ENCODE peak calls at places on chromosomes 16 and 17, in seven cellular contexts. One of them, this sample, is unnamed.
A peak's percentile ranks its signal among the peaks of the same experiment; 100 is the strongest.

GRCh38 chr17:5635949-5636348 is 51.6 kb upstream of the NLRP1 start:
- DNase-seq in epithelial cell of proximal tubule: no peak
- DNase-seq in progenitor cell of endocrine pancreas: no peak
- DNase-seq in CD4-positive, alpha-beta T cell: no peak
- DNase-seq in NCI-H774: no peak
- DNase-seq in iPS-NIHi11: no peak
- DNase-seq in WTC11: no peak
- DNase-seq in this sample: no peak

GRCh38 chr16:1946495-1947368 is 3.7 kb upstream of the MSRB1 start:
- DNase-seq in NCI-H774: no peak
- DNase-seq in iPS-NIHi11: no peak
- DNase-seq in WTC11: peak; percentile 44
- DNase-seq in epithelial cell of proximal tubule: no peak
- DNase-seq in progenitor cell of endocrine pancreas: no peak
- DNase-seq in CD4-positive, alpha-beta T cell: no peak
- DNase-seq in this sample: no peak

GRCh38 chr17:65990593-65990992 is 201.3 kb downstream of the CEP112 start:
- DNase-seq in iPS-NIHi11: no peak
- DNase-seq in epithelial cell of proximal tubule: no peak
- DNase-seq in CD4-positive, alpha-beta T cell: no peak
- DNase-seq in progenitor cell of endocrine pancreas: no peak
- DNase-seq in WTC11: no peak
- DNase-seq in NCI-H774: no peak
- DNase-seq in this sample: no peak

GRCh38 chr16:31072540-31073072 is 1.4 kb downstream of the ZNF668 start:
- DNase-seq in progenitor cell of endocrine pancreas: no peak
- DNase-seq in CD4-positive, alpha-beta T cell: no peak
- DNase-seq in iPS-NIHi11: no peak
- DNase-seq in WTC11: no peak
- DNase-seq in NCI-H774: no peak
- DNase-seq in epithelial cell of proximal tubule: no peak
- DNase-seq in this sample: peak; percentile 40

GRCh38 chr17:76092526-76093413 is 10.8 kb downstream of the EXOC7 start:
- DNase-seq in WTC11: no peak
- DNase-seq in progenitor cell of endocrine pancreas: no peak
- DNase-seq in NCI-H774: no peak
- DNase-seq in CD4-positive, alpha-beta T cell: no peak
- DNase-seq in iPS-NIHi11: peak; percentile 4
- DNase-seq in epithelial cell of proximal tubule: no peak
- DNase-seq in this sample: no peak

GRCh38 chr17:56367381-56367780 is 214.1 kb downstream of the ANKFN1 start:
- DNase-seq in WTC11: no peak
- DNase-seq in CD4-positive, alpha-beta T cell: no peak
- DNase-seq in NCI-H774: no peak
- DNase-seq in iPS-NIHi11: peak; percentile 11
- DNase-seq in epithelial cell of proximal tubule: no peak
- DNase-seq in progenitor cell of endocrine pancreas: no peak
- DNase-seq in this sample: no peak

GRCh38 chr17:68101992-68102758 is 66.6 kb downstream of the KPNA2 start:
- DNase-seq in progenitor cell of endocrine pancreas: no peak
- DNase-seq in CD4-positive, alpha-beta T cell: peak; percentile 35
- DNase-seq in WTC11: no peak
- DNase-seq in epithelial cell of proximal tubule: no peak
- DNase-seq in iPS-NIHi11: peak; percentile 11
- DNase-seq in NCI-H774: no peak
- DNase-seq in this sample: peak; percentile 44

GRCh38 chr16:5328546-5328945 is 231.0 kb upstream of the EEF2KMT start:
- DNase-seq in WTC11: no peak
- DNase-seq in iPS-NIHi11: peak; percentile 23
- DNase-seq in NCI-H774: no peak
- DNase-seq in CD4-positive, alpha-beta T cell: no peak
- DNase-seq in progenitor cell of endocrine pancreas: no peak
- DNase-seq in epithelial cell of proximal tubule: no peak
- DNase-seq in this sample: no peak

GRCh38 chr16:6573577-6573976 is 759.1 kb upstream of the RBFOX1 start:
- DNase-seq in iPS-NIHi11: peak; percentile 47
- DNase-seq in epithelial cell of proximal tubule: no peak
- DNase-seq in WTC11: no peak
- DNase-seq in progenitor cell of endocrine pancreas: peak; percentile 30
- DNase-seq in NCI-H774: no peak
- DNase-seq in CD4-positive, alpha-beta T cell: no peak
- DNase-seq in this sample: peak; percentile 70

GRCh38 chr16:11857161-11857560 is 5.8 kb upstream of the RSL1D1 start:
- DNase-seq in iPS-NIHi11: no peak
- DNase-seq in epithelial cell of proximal tubule: no peak
- DNase-seq in CD4-positive, alpha-beta T cell: no peak
- DNase-seq in progenitor cell of endocrine pancreas: no peak
- DNase-seq in WTC11: no peak
- DNase-seq in NCI-H774: no peak
- DNase-seq in this sample: no peak

GRCh38 chr17:59746849-59747445 is 39.5 kb downstream of the VMP1 start:
- DNase-seq in epithelial cell of proximal tubule: no peak
- DNase-seq in iPS-NIHi11: peak; percentile 26
- DNase-seq in WTC11: no peak
- DNase-seq in CD4-positive, alpha-beta T cell: no peak
- DNase-seq in progenitor cell of endocrine pancreas: no peak
- DNase-seq in NCI-H774: peak; percentile 27
- DNase-seq in this sample: peak; percentile 28

GRCh38 chr16:85916141-85916890 is 17.4 kb downstream of the IRF8 start:
- DNase-seq in epithelial cell of proximal tubule: peak; percentile 70
- DNase-seq in WTC11: no peak
- DNase-seq in NCI-H774: no peak
- DNase-seq in CD4-positive, alpha-beta T cell: no peak
- DNase-seq in iPS-NIHi11: no peak
- DNase-seq in progenitor cell of endocrine pancreas: no peak
- DNase-seq in this sample: no peak

GRCh38 chr16:83095926-83096692 is 469.3 kb downstream of the CDH13 start:
- DNase-seq in epithelial cell of proximal tubule: peak; percentile 20
- DNase-seq in WTC11: no peak
- DNase-seq in NCI-H774: no peak
- DNase-seq in progenitor cell of endocrine pancreas: no peak
- DNase-seq in CD4-positive, alpha-beta T cell: no peak
- DNase-seq in iPS-NIHi11: no peak
- DNase-seq in this sample: no peak

GRCh38 chr17:83180996-83181481 is 101.6 kb downstream of the METRNL start:
- DNase-seq in WTC11: peak; percentile 8
- DNase-seq in NCI-H774: no peak
- DNase-seq in CD4-positive, alpha-beta T cell: no peak
- DNase-seq in epithelial cell of proximal tubule: no peak
- DNase-seq in progenitor cell of endocrine pancreas: no peak
- DNase-seq in iPS-NIHi11: no peak
- DNase-seq in this sample: no peak

GRCh38 chr16:88310796-88311605 is 71.8 kb upstream of the ZNF469 start:
- DNase-seq in NCI-H774: no peak
- DNase-seq in iPS-NIHi11: no peak
- DNase-seq in epithelial cell of proximal tubule: no peak
- DNase-seq in progenitor cell of endocrine pancreas: no peak
- DNase-seq in CD4-positive, alpha-beta T cell: no peak
- DNase-seq in WTC11: no peak
- DNase-seq in this sample: no peak

GRCh38 chr17:43962479-43962878 is 8.7 kb upstream of the PYY start:
- DNase-seq in progenitor cell of endocrine pancreas: no peak
- DNase-seq in epithelial cell of proximal tubule: no peak
- DNase-seq in WTC11: no peak
- DNase-seq in NCI-H774: no peak
- DNase-seq in CD4-positive, alpha-beta T cell: no peak
- DNase-seq in iPS-NIHi11: no peak
- DNase-seq in this sample: no peak

GRCh38 chr16:66004706-66005105 is 361.8 kb upstream of the CDH5 start:
- DNase-seq in CD4-positive, alpha-beta T cell: no peak
- DNase-seq in NCI-H774: no peak
- DNase-seq in epithelial cell of proximal tubule: no peak
- DNase-seq in progenitor cell of endocrine pancreas: no peak
- DNase-seq in WTC11: no peak
- DNase-seq in iPS-NIHi11: no peak
- DNase-seq in this sample: no peak

GRCh38 chr16:67111951-67112444 is 2.3 kb downstream of the PHAF1 start:
- DNase-seq in iPS-NIHi11: no peak
- DNase-seq in epithelial cell of proximal tubule: no peak
- DNase-seq in WTC11: no peak
- DNase-seq in NCI-H774: no peak
- DNase-seq in progenitor cell of endocrine pancreas: no peak
- DNase-seq in CD4-positive, alpha-beta T cell: no peak
- DNase-seq in this sample: no peak

GRCh38 chr16:66147338-66147737 is 219.2 kb upstream of the CDH5 start:
- DNase-seq in CD4-positive, alpha-beta T cell: no peak
- DNase-seq in WTC11: no peak
- DNase-seq in iPS-NIHi11: no peak
- DNase-seq in NCI-H774: no peak
- DNase-seq in progenitor cell of endocrine pancreas: no peak
- DNase-seq in epithelial cell of proximal tubule: no peak
- DNase-seq in this sample: no peak

GRCh38 chr16:47713225-47713595 is 252.1 kb downstream of the PHKB start:
- DNase-seq in iPS-NIHi11: no peak
- DNase-seq in CD4-positive, alpha-beta T cell: no peak
- DNase-seq in progenitor cell of endocrine pancreas: no peak
- DNase-seq in WTC11: no peak
- DNase-seq in epithelial cell of proximal tubule: no peak
- DNase-seq in NCI-H774: no peak
- DNase-seq in this sample: no peak

GRCh38 chr16:85019659-85020245 is 7.8 kb upstream of the KIAA0513 start:
- DNase-seq in progenitor cell of endocrine pancreas: no peak
- DNase-seq in NCI-H774: no peak
- DNase-seq in epithelial cell of proximal tubule: no peak
- DNase-seq in CD4-positive, alpha-beta T cell: no peak
- DNase-seq in iPS-NIHi11: no peak
- DNase-seq in WTC11: no peak
- DNase-seq in this sample: no peak

GRCh38 chr16:75306102-75306762 is 54.8 kb upstream of the BCAR1 start:
- DNase-seq in CD4-positive, alpha-beta T cell: no peak
- DNase-seq in progenitor cell of endocrine pancreas: no peak
- DNase-seq in NCI-H774: no peak
- DNase-seq in WTC11: no peak
- DNase-seq in iPS-NIHi11: no peak
- DNase-seq in epithelial cell of proximal tubule: peak; percentile 88
- DNase-seq in this sample: no peak

GRCh38 chr17:63768433-63768832 is 5.0 kb downstream of the CCDC47 start:
- DNase-seq in epithelial cell of proximal tubule: no peak
- DNase-seq in CD4-positive, alpha-beta T cell: no peak
- DNase-seq in progenitor cell of endocrine pancreas: no peak
- DNase-seq in NCI-H774: no peak
- DNase-seq in iPS-NIHi11: no peak
- DNase-seq in WTC11: no peak
- DNase-seq in this sample: no peak

GRCh38 chr16:55949518-55949917 is 74.3 kb upstream of the CES5A start:
- DNase-seq in WTC11: no peak
- DNase-seq in NCI-H774: no peak
- DNase-seq in CD4-positive, alpha-beta T cell: no peak
- DNase-seq in progenitor cell of endocrine pancreas: no peak
- DNase-seq in epithelial cell of proximal tubule: peak; percentile 3
- DNase-seq in iPS-NIHi11: no peak
- DNase-seq in this sample: no peak

GRCh38 chr16:2212362-2213324 is 2.0 kb upstream of the BRICD5 start:
- DNase-seq in WTC11: no peak
- DNase-seq in CD4-positive, alpha-beta T cell: no peak
- DNase-seq in epithelial cell of proximal tubule: no peak
- DNase-seq in NCI-H774: no peak
- DNase-seq in progenitor cell of endocrine pancreas: no peak
- DNase-seq in iPS-NIHi11: no peak
- DNase-seq in this sample: no peak

GRCh38 chr17:40551874-40552768 is 13.2 kb downstream of the CCR7 start:
- DNase-seq in CD4-positive, alpha-beta T cell: no peak
- DNase-seq in progenitor cell of endocrine pancreas: no peak
- DNase-seq in epithelial cell of proximal tubule: no peak
- DNase-seq in WTC11: peak; percentile 6
- DNase-seq in NCI-H774: no peak
- DNase-seq in iPS-NIHi11: no peak
- DNase-seq in this sample: no peak

GRCh38 chr16:69381231-69381630 is 4.6 kb downstream of the TERF2 start:
- DNase-seq in iPS-NIHi11: no peak
- DNase-seq in NCI-H774: no peak
- DNase-seq in epithelial cell of proximal tubule: no peak
- DNase-seq in WTC11: no peak
- DNase-seq in CD4-positive, alpha-beta T cell: no peak
- DNase-seq in progenitor cell of endocrine pancreas: no peak
- DNase-seq in this sample: no peak

GRCh38 chr17:73091770-73092517 is 544 bp downstream of the SLC39A11 start:
- DNase-seq in epithelial cell of proximal tubule: no peak
- DNase-seq in CD4-positive, alpha-beta T cell: no peak
- DNase-seq in NCI-H774: peak; percentile 37
- DNase-seq in iPS-NIHi11: peak; percentile 83
- DNase-seq in progenitor cell of endocrine pancreas: no peak
- DNase-seq in WTC11: peak; percentile 54
- DNase-seq in this sample: peak; percentile 21

GRCh38 chr17:73118876-73119485 is 26.5 kb upstream of the SLC39A11 start:
- DNase-seq in NCI-H774: peak; percentile 64
- DNase-seq in epithelial cell of proximal tubule: no peak
- DNase-seq in progenitor cell of endocrine pancreas: no peak
- DNase-seq in CD4-positive, alpha-beta T cell: no peak
- DNase-seq in WTC11: no peak
- DNase-seq in iPS-NIHi11: no peak
- DNase-seq in this sample: peak; percentile 95

GRCh38 chr16:11560701-11561439 is 25.8 kb downstream of the LITAF start:
- DNase-seq in WTC11: no peak
- DNase-seq in NCI-H774: no peak
- DNase-seq in iPS-NIHi11: no peak
- DNase-seq in progenitor cell of endocrine pancreas: no peak
- DNase-seq in CD4-positive, alpha-beta T cell: peak; percentile 65
- DNase-seq in epithelial cell of proximal tubule: no peak
- DNase-seq in this sample: no peak

GRCh38 chr16:12868788-12869187 is 32.6 kb upstream of the SHISA9 start:
- DNase-seq in NCI-H774: no peak
- DNase-seq in CD4-positive, alpha-beta T cell: no peak
- DNase-seq in iPS-NIHi11: no peak
- DNase-seq in WTC11: no peak
- DNase-seq in progenitor cell of endocrine pancreas: no peak
- DNase-seq in epithelial cell of proximal tubule: no peak
- DNase-seq in this sample: no peak

GRCh38 chr17:38881600-38882191 is 11.8 kb downstream of the LASP1 start:
- DNase-seq in iPS-NIHi11: no peak
- DNase-seq in progenitor cell of endocrine pancreas: no peak
- DNase-seq in epithelial cell of proximal tubule: no peak
- DNase-seq in WTC11: no peak
- DNase-seq in CD4-positive, alpha-beta T cell: no peak
- DNase-seq in NCI-H774: no peak
- DNase-seq in this sample: no peak

GRCh38 chr17:43615330-43615729 is 46.4 kb downstream of the MEOX1 start:
- DNase-seq in epithelial cell of proximal tubule: no peak
- DNase-seq in progenitor cell of endocrine pancreas: no peak
- DNase-seq in iPS-NIHi11: no peak
- DNase-seq in CD4-positive, alpha-beta T cell: no peak
- DNase-seq in NCI-H774: no peak
- DNase-seq in WTC11: no peak
- DNase-seq in this sample: no peak

GRCh38 chr17:70369296-70369855 is 200.0 kb downstream of the KCNJ2 start:
- DNase-seq in progenitor cell of endocrine pancreas: no peak
- DNase-seq in CD4-positive, alpha-beta T cell: no peak
- DNase-seq in epithelial cell of proximal tubule: peak; percentile 56
- DNase-seq in iPS-NIHi11: no peak
- DNase-seq in WTC11: no peak
- DNase-seq in NCI-H774: no peak
- DNase-seq in this sample: no peak

GRCh38 chr16:21610766-21611165 is 11.4 kb downstream of the METTL9 start:
- DNase-seq in epithelial cell of proximal tubule: no peak
- DNase-seq in WTC11: no peak
- DNase-seq in iPS-NIHi11: no peak
- DNase-seq in progenitor cell of endocrine pancreas: no peak
- DNase-seq in CD4-positive, alpha-beta T cell: no peak
- DNase-seq in NCI-H774: no peak
- DNase-seq in this sample: no peak

GRCh38 chr16:57628008-57628781 is at the start of gene ADGRG1:
- DNase-seq in epithelial cell of proximal tubule: peak; percentile 87
- DNase-seq in progenitor cell of endocrine pancreas: no peak
- DNase-seq in CD4-positive, alpha-beta T cell: no peak
- DNase-seq in iPS-NIHi11: peak; percentile 83
- DNase-seq in NCI-H774: no peak
- DNase-seq in WTC11: peak; percentile 54
- DNase-seq in this sample: no peak

GRCh38 chr16:87681990-87682570 is 79.8 kb downstream of the JPH3 start:
- DNase-seq in WTC11: peak; percentile 75
- DNase-seq in CD4-positive, alpha-beta T cell: no peak
- DNase-seq in epithelial cell of proximal tubule: no peak
- DNase-seq in iPS-NIHi11: peak; percentile 81
- DNase-seq in progenitor cell of endocrine pancreas: no peak
- DNase-seq in NCI-H774: no peak
- DNase-seq in this sample: no peak

GRCh38 chr17:75571885-75572215 is 15.8 kb upstream of the MYO15B start:
- DNase-seq in iPS-NIHi11: no peak
- DNase-seq in progenitor cell of endocrine pancreas: no peak
- DNase-seq in epithelial cell of proximal tubule: no peak
- DNase-seq in WTC11: no peak
- DNase-seq in NCI-H774: no peak
- DNase-seq in CD4-positive, alpha-beta T cell: no peak
- DNase-seq in this sample: no peak

This sample was measured in NCI-H146.